ENCODE peak calls at places on chromosomes 3 and 15, in seven cellular contexts. One of them, this sample, is unnamed.

GRCh38 chr15:56242576-56243116 is 1.0 kb downstream of the RFX7 start:
- DNase-seq in H1: no peak
- DNase-seq in OCI-LY7: no peak
- DNase-seq in MM.1S: no peak
- DNase-seq in IMR-90: no peak
- DNase-seq in mammary epithelial cell: peak
- DNase-seq in A549: no peak
- DNase-seq in this sample: no peak

GRCh38 chr3:61667417-61668213 is 106.2 kb downstream of the PTPRG start:
- DNase-seq in A549: no peak
- DNase-seq in mammary epithelial cell: no peak
- DNase-seq in IMR-90: no peak
- DNase-seq in MM.1S: peak
- DNase-seq in H1: no peak
- DNase-seq in OCI-LY7: no peak
- DNase-seq in this sample: no peak

GRCh38 chr3:14439501-14440167 is 37.2 kb downstream of the SLC6A6 start:
- DNase-seq in H1: no peak
- DNase-seq in A549: no peak
- DNase-seq in IMR-90: peak
- DNase-seq in mammary epithelial cell: no peak
- DNase-seq in OCI-LY7: no peak
- DNase-seq in MM.1S: no peak
- DNase-seq in this sample: no peak

GRCh38 chr3:25043757-25044156 is 384.3 kb upstream of the RARB start:
- DNase-seq in IMR-90: no peak
- DNase-seq in A549: no peak
- DNase-seq in mammary epithelial cell: no peak
- DNase-seq in OCI-LY7: no peak
- DNase-seq in MM.1S: no peak
- DNase-seq in H1: no peak
- DNase-seq in this sample: no peak

GRCh38 chr15:98515186-98515585 is 133.2 kb upstream of the IGF1R start:
- DNase-seq in MM.1S: no peak
- DNase-seq in H1: peak
- DNase-seq in A549: no peak
- DNase-seq in IMR-90: no peak
- DNase-seq in OCI-LY7: no peak
- DNase-seq in mammary epithelial cell: no peak
- DNase-seq in this sample: no peak

GRCh38 chr3:142596726-142597088 is 514 bp downstream of the PLS1 start:
- DNase-seq in mammary epithelial cell: no peak
- DNase-seq in MM.1S: no peak
- DNase-seq in OCI-LY7: no peak
- DNase-seq in IMR-90: no peak
- DNase-seq in H1: no peak
- DNase-seq in A549: no peak
- DNase-seq in this sample: no peak

GRCh38 chr15:34055868-34056595 is 17.0 kb upstream of the AVEN start:
- DNase-seq in H1: no peak
- DNase-seq in mammary epithelial cell: no peak
- DNase-seq in A549: no peak
- DNase-seq in MM.1S: no peak
- DNase-seq in IMR-90: peak
- DNase-seq in OCI-LY7: no peak
- DNase-seq in this sample: peak

GRCh38 chr3:3821780-3822179 is 22.5 kb downstream of the LRRN1 start:
- DNase-seq in A549: no peak
- DNase-seq in MM.1S: no peak
- DNase-seq in IMR-90: no peak
- DNase-seq in mammary epithelial cell: no peak
- DNase-seq in H1: no peak
- DNase-seq in OCI-LY7: no peak
- DNase-seq in this sample: no peak

GRCh38 chr3:150345021-150345538 is 63.0 kb upstream of the TSC22D2 start:
- DNase-seq in H1: no peak
- DNase-seq in OCI-LY7: no peak
- DNase-seq in mammary epithelial cell: peak
- DNase-seq in IMR-90: no peak
- DNase-seq in MM.1S: no peak
- DNase-seq in A549: peak
- DNase-seq in this sample: peak

GRCh38 chr15:67177750-67178149 is 76.7 kb downstream of the AAGAB start:
- DNase-seq in H1: no peak
- DNase-seq in IMR-90: peak
- DNase-seq in A549: no peak
- DNase-seq in mammary epithelial cell: peak
- DNase-seq in OCI-LY7: no peak
- DNase-seq in MM.1S: no peak
- DNase-seq in this sample: no peak

GRCh38 chr3:142445816-142446254 is 2.0 kb downstream of the XRN1 start:
- DNase-seq in mammary epithelial cell: peak
- DNase-seq in H1: no peak
- DNase-seq in A549: no peak
- DNase-seq in MM.1S: peak
- DNase-seq in OCI-LY7: peak
- DNase-seq in IMR-90: peak
- DNase-seq in this sample: peak

GRCh38 chr15:25543156-25543555 is 104.3 kb upstream of the UBE3A start:
- DNase-seq in IMR-90: peak
- DNase-seq in MM.1S: no peak
- DNase-seq in mammary epithelial cell: no peak
- DNase-seq in OCI-LY7: no peak
- DNase-seq in H1: no peak
- DNase-seq in A549: no peak
- DNase-seq in this sample: peak

GRCh38 chr15:75195122-75195765 is 6.4 kb upstream of the C15orf39 start:
- DNase-seq in IMR-90: no peak
- DNase-seq in A549: no peak
- DNase-seq in OCI-LY7: no peak
- DNase-seq in H1: peak
- DNase-seq in MM.1S: no peak
- DNase-seq in mammary epithelial cell: no peak
- DNase-seq in this sample: no peak

GRCh38 chr15:67193223-67194009 is 61.0 kb downstream of the AAGAB start:
- DNase-seq in H1: peak
- DNase-seq in IMR-90: peak
- DNase-seq in MM.1S: no peak
- DNase-seq in A549: no peak
- DNase-seq in mammary epithelial cell: no peak
- DNase-seq in OCI-LY7: no peak
- DNase-seq in this sample: no peak

GRCh38 chr15:91627473-91628309 is 225.8 kb upstream of the SLCO3A1 start:
- DNase-seq in A549: no peak
- DNase-seq in mammary epithelial cell: peak
- DNase-seq in IMR-90: peak
- DNase-seq in OCI-LY7: no peak
- DNase-seq in MM.1S: no peak
- DNase-seq in H1: no peak
- DNase-seq in this sample: no peak

GRCh38 chr15:63908281-63908680 is 74.5 kb upstream of the HERC1 start:
- DNase-seq in OCI-LY7: no peak
- DNase-seq in MM.1S: no peak
- DNase-seq in A549: no peak
- DNase-seq in mammary epithelial cell: no peak
- DNase-seq in IMR-90: no peak
- DNase-seq in H1: no peak
- DNase-seq in this sample: no peak

GRCh38 chr15:63909819-63910437 is 76.2 kb upstream of the HERC1 start:
- DNase-seq in A549: no peak
- DNase-seq in mammary epithelial cell: no peak
- DNase-seq in MM.1S: no peak
- DNase-seq in IMR-90: peak
- DNase-seq in OCI-LY7: no peak
- DNase-seq in H1: no peak
- DNase-seq in this sample: no peak

GRCh38 chr15:63911160-63911559 is 77.4 kb upstream of the HERC1 start:
- DNase-seq in IMR-90: no peak
- DNase-seq in MM.1S: no peak
- DNase-seq in H1: no peak
- DNase-seq in A549: no peak
- DNase-seq in mammary epithelial cell: no peak
- DNase-seq in OCI-LY7: no peak
- DNase-seq in this sample: no peak

GRCh38 chr15:63907521-63907920 is 73.8 kb upstream of the HERC1 start:
- DNase-seq in IMR-90: no peak
- DNase-seq in OCI-LY7: no peak
- DNase-seq in H1: no peak
- DNase-seq in MM.1S: no peak
- DNase-seq in mammary epithelial cell: no peak
- DNase-seq in A549: no peak
- DNase-seq in this sample: no peak

DNA sequence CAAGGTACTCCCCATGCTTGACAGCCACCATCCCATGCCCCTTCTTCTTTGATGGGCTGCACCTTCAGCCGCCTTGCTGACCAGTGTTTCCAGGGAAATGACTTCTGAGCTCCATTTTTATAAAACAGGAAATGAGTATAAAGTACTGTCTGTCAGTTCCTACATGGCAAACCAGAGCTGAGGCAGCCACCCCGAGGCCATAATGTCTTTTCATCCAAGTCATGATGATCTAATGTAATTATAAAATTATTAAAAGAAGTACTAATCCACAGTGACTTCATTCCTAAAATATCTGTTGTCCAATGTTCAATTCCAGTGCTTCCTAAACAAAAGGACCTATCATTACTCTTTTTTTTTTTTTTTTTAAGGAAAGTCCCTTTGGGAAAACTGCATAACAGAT is 75.2 kb upstream of the HERC1 start:
- DNase-seq in mammary epithelial cell: peak
- DNase-seq in A549: no peak
- DNase-seq in H1: no peak
- DNase-seq in MM.1S: no peak
- DNase-seq in OCI-LY7: no peak
- DNase-seq in IMR-90: peak
- DNase-seq in this sample: peak
- H3K4me2 ChIP-seq in mammary epithelial cell: peak
- H3K4me2 ChIP-seq in A549: no peak
- H3K4me2 ChIP-seq in H1: no peak
- H3K4me2 ChIP-seq in MM.1S: no peak
- H3K4me2 ChIP-seq in OCI-LY7: no peak
- H3K4me2 ChIP-seq in IMR-90: no peak
- H3K4me2 ChIP-seq in this sample: no peak

DNA sequence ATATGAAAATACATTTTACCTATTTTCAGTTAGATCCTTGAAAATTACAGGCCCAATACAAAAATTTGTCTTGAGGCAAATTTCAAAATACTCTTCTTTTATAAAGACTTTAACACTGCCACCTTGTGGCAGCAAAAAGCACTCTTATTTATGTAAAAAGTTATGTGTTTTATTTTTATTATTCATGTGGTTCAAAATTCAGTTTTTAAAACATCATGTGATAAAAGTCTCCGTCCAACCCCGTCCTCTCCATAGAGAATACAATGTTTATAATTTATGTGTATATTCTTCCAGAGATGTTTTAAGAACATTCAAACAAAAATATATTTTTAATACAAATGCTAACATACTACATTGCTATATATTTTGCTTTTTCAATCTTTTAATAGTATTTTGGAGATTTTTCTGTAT is 36.9 kb upstream of the TRIM59 start:
- DNase-seq in IMR-90: peak
- DNase-seq in mammary epithelial cell: no peak
- DNase-seq in MM.1S: peak
- DNase-seq in OCI-LY7: peak
- DNase-seq in H1: no peak
- DNase-seq in A549: peak
- DNase-seq in this sample: peak
- TF ChIP-seq CTCF in IMR-90: peak
- TF ChIP-seq CTCF in mammary epithelial cell: peak
- TF ChIP-seq CTCF in MM.1S: peak
- TF ChIP-seq CTCF in OCI-LY7: peak
- TF ChIP-seq CTCF in H1: peak
- TF ChIP-seq CTCF in A549: peak
- TF ChIP-seq CTCF in this sample: peak

DNA sequence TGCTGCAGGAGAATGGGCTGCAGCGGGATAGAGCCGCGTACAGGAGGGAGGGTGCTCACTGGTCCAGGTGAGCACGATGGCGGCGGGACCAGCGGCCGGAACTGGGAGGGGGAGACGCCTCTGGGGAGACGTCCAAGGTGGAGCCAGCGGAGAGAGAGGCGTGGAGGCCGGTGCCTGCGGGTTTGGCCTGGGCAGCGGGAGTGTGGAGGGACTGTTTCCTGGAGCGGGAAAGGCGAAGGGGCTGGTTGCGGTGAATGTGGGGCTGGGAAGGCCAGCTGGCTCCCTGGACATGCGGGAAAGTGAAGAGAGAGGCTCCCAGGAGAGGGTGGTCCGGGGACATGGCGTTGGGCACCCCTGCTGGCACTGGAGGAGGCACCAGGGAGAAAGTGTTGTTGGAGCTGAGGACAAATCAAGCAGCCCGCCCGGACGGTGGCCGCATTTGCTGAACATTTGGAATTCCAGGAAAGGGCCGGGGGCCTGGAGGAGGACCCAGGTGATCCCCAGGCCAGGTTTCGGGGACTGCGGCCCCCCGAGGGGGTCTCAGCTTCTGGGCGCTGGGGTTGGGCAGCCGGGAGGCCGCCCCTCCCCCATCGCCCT is 34.3 kb downstream of the DNAJB8 start:
- DNase-seq in A549: no peak
- DNase-seq in IMR-90: no peak
- DNase-seq in H1: peak
- DNase-seq in OCI-LY7: no peak
- DNase-seq in MM.1S: no peak
- DNase-seq in mammary epithelial cell: no peak
- DNase-seq in this sample: peak
- H3K27ac ChIP-seq in A549: no peak
- H3K27ac ChIP-seq in IMR-90: no peak
- H3K27ac ChIP-seq in H1: peak
- H3K27ac ChIP-seq in OCI-LY7: no peak
- H3K27ac ChIP-seq in MM.1S: no peak
- H3K27ac ChIP-seq in mammary epithelial cell: no peak
- H3K27ac ChIP-seq in this sample: peak

GRCh38 chr3:115657168-115657567 is 33.9 kb downstream of the GAP43 start:
- DNase-seq in H1: no peak
- DNase-seq in MM.1S: no peak
- DNase-seq in IMR-90: no peak
- DNase-seq in OCI-LY7: no peak
- DNase-seq in mammary epithelial cell: no peak
- DNase-seq in A549: no peak
- DNase-seq in this sample: no peak
- H3K4me2 ChIP-seq in H1: no peak
- H3K4me2 ChIP-seq in MM.1S: no peak
- H3K4me2 ChIP-seq in IMR-90: no peak
- H3K4me2 ChIP-seq in OCI-LY7: peak
- H3K4me2 ChIP-seq in mammary epithelial cell: peak
- H3K4me2 ChIP-seq in A549: no peak
- H3K4me2 ChIP-seq in this sample: no peak

GRCh38 chr3:23712656-23713559 is 92.8 kb upstream of the UBE2E1 start:
- DNase-seq in IMR-90: peak
- DNase-seq in H1: peak
- DNase-seq in mammary epithelial cell: peak
- DNase-seq in OCI-LY7: no peak
- DNase-seq in MM.1S: peak
- DNase-seq in A549: peak
- DNase-seq in this sample: peak
- TF ChIP-seq CTCF in IMR-90: peak
- TF ChIP-seq CTCF in H1: peak
- TF ChIP-seq CTCF in mammary epithelial cell: no peak
- TF ChIP-seq CTCF in OCI-LY7: peak
- TF ChIP-seq CTCF in MM.1S: no peak
- TF ChIP-seq CTCF in A549: no peak
- TF ChIP-seq CTCF in this sample: peak

This sample was measured in PC-3.